ENCODE peak calls at places on chromosomes 1 and 21, in five cellular contexts. C is ovary, T is fibroblast of lung, X is lower leg skin, D is HFFc6. U is an unnamed sample.

GRCh38 chr21:29332461-29333354 is 34.0 kb downstream of the BACH1 start:
- DNase-seq in C (no peak), T (peak; percentile 83), X (no peak), D (peak; percentile 64), U (no peak)

GRCh38 chr1:59814901-59815825 is at the start of gene HOOK1:
- DNase-seq in C (peak; percentile 8), T (no peak), X (peak; percentile 85), D (no peak), U (no peak)

GRCh38 chr1:208061627-208062026 is 150.7 kb upstream of the CD34 start:
- DNase-seq in C (no peak), T (no peak), X (no peak), D (no peak), U (no peak)

GRCh38 chr1:224753491-224753890 is 137.4 kb downstream of the CNIH3 start:
- DNase-seq in C (no peak), T (no peak), X (no peak), D (no peak), U (peak; percentile 27)

GRCh38 chr1:66267211-66267940 is 266.6 kb upstream of the SGIP1 start:
- DNase-seq in C (no peak), T (peak; percentile 51), X (no peak), D (no peak), U (no peak)

GRCh38 chr1:108646661-108647269 is 14.1 kb downstream of the HENMT1 start:
- DNase-seq in C (peak; percentile 14), T (peak; percentile 69), X (peak; percentile 93), D (peak; percentile 28), U (no peak)

GRCh38 chr1:167713330-167714081 is 8.3 kb upstream of the MPZL1 start:
- DNase-seq in C (peak; percentile 23), T (peak; percentile 43), X (peak; percentile 87), D (no peak), U (peak; percentile 82)

GRCh38 chr1:119006406-119007279 is 18.5 kb upstream of the TBX15 start:
- DNase-seq in C (no peak), T (no peak), X (peak; percentile 81), D (no peak), U (no peak)

GRCh38 chr21:30340714-30341573 is 3.5 kb upstream of the KRTAP27-1 start:
- DNase-seq in C (no peak), T (peak; percentile 5), X (no peak), D (peak; percentile 0), U (no peak)

GRCh38 chr1:84269286-84269685 is 32.2 kb upstream of the SAMD13 start:
- DNase-seq in C (no peak), T (no peak), X (no peak), D (no peak), U (no peak)

GRCh38 chr1:10271869-10272268 is 61.5 kb downstream of the KIF1B start:
- DNase-seq in C (no peak), T (no peak), X (no peak), D (no peak), U (no peak)

GRCh38 chr1:52413410-52414104 is 9.2 kb downstream of the PRPF38A start:
- DNase-seq in C (no peak), T (no peak), X (no peak), D (peak; percentile 6), U (no peak)

GRCh38 chr1:41868241-41868953 is 50.3 kb downstream of the HIVEP3 start:
- DNase-seq in C (no peak), T (no peak), X (no peak), D (no peak), U (no peak)

GRCh38 chr1:76764638-76765572 is 102.4 kb upstream of the ST6GALNAC5 start:
- DNase-seq in C (no peak), T (peak; percentile 5), X (no peak), D (no peak), U (no peak)

GRCh38 chr1:32904797-32905196 is 3.6 kb upstream of the TMEM54 start:
- DNase-seq in C (no peak), T (no peak), X (no peak), D (no peak), U (no peak)

GRCh38 chr1:36137776-36138175 is 11.5 kb downstream of the TRAPPC3 start:
- DNase-seq in C (no peak), T (no peak), X (no peak), D (no peak), U (no peak)

DNA sequence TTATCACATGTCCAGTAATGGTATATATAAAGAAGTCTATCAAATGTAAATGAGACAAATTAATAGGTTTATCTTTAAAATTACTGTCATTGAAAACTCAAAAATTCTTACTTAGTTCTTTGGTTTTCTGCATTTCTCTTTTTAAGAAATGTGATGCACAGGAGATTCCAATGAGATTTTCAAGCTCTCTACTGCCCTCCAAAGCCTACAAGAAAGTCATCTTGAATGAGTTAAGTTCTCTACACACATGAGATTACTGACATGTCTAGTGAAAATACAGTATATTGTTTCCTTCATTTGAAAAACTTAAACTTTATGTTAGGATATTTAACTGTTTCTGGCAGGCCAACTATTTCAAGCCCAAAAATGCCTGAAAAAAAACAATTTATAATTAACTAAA is 68.8 kb downstream of the ITGB3BP start:
- DNase-seq in C (no peak), T (peak; percentile 7), X (no peak), D (peak; percentile 19), U (no peak)
- TF ChIP-seq CTCF in C (no peak), T (peak; percentile 50), X (no peak), D (peak; percentile 56), U (peak; percentile 52)

GRCh38 chr1:100290291-100290690 is 24.3 kb downstream of the RTCA start:
- DNase-seq in C (no peak), T (no peak), X (no peak), D (no peak), U (no peak)
- TF ChIP-seq CTCF in C (no peak), T (no peak), X (no peak), D (no peak), U (no peak)

DNA sequence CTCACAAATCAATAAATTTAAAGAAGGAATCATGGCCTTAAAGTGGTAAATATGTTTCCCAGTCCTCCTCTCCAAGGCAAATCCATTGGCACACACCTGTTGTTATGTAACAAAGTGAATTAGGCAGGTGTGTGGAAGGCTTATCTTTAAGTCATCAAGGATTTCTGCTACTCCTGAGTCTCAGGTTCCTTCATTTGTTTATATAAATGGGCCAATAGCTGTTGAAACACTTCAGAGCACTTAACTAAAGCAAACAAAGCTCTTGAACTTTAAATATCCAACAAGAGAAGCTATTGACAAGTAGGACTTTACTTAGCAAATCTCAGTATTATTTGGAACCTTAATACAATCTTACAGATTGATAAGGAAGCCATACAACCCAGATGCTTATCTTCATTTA is 99.3 kb upstream of the ESRRG start:
- DNase-seq in C (no peak), T (no peak), X (no peak), D (no peak), U (no peak)
- TF ChIP-seq CTCF in C (no peak), T (no peak), X (no peak), D (no peak), U (no peak)

GRCh38 chr1:172977296-172978027 is 73.3 kb downstream of the TNFSF18 start:
- DNase-seq in C (no peak), T (no peak), X (no peak), D (no peak), U (no peak)

GRCh38 chr1:172979828-172980227 is 70.9 kb downstream of the TNFSF18 start:
- DNase-seq in C (no peak), T (no peak), X (no peak), D (no peak), U (no peak)

GRCh38 chr1:172978595-172978994 is 72.1 kb downstream of the TNFSF18 start:
- DNase-seq in C (no peak), T (no peak), X (no peak), D (peak; percentile 52), U (no peak)

GRCh38 chr1:172980971-172981370 is 69.8 kb downstream of the TNFSF18 start:
- DNase-seq in C (no peak), T (no peak), X (no peak), D (no peak), U (no peak)

GRCh38 chr1:172980456-172980855 is 70.3 kb downstream of the TNFSF18 start:
- DNase-seq in C (no peak), T (peak; percentile 78), X (no peak), D (peak; percentile 61), U (no peak)
- TF ChIP-seq CTCF in C (no peak), T (no peak), X (no peak), D (no peak), U (no peak)

U was measured in osteocyte.